ENCODE peak calls at places on chromosomes 3 and 15, in seven cellular contexts. One of them, this sample, is unnamed.

GRCh38 chr15:66808181-66808824 is 106.3 kb downstream of the SMAD6 start:
- DNase-seq in MM.1S: no peak
- DNase-seq in EL: no peak
- DNase-seq in stimulated activated CD4-positive, alpha-beta T cell treated with anti-CD3 and anti-CD28 coated beads, Interleukin-15, amount 100 ng/mL, for 1 hour: no peak
- DNase-seq in NB4: no peak
- DNase-seq in WTC11: no peak
- DNase-seq in stimulated activated CD8-positive, alpha-beta memory T cell treated with anti-CD3 and anti-CD28 coated beads, Interleukin-4, amount 100 ng/mL, for 48 hours: no peak
- DNase-seq in this sample: no peak

GRCh38 chr3:71784914-71785593 is at the start of gene PROK2:
- DNase-seq in MM.1S: no peak
- DNase-seq in EL: no peak
- DNase-seq in stimulated activated CD4-positive, alpha-beta T cell treated with anti-CD3 and anti-CD28 coated beads, Interleukin-15, amount 100 ng/mL, for 1 hour: peak
- DNase-seq in NB4: peak
- DNase-seq in WTC11: peak
- DNase-seq in stimulated activated CD8-positive, alpha-beta memory T cell treated with anti-CD3 and anti-CD28 coated beads, Interleukin-4, amount 100 ng/mL, for 48 hours: peak
- DNase-seq in this sample: peak

GRCh38 chr3:170553788-170554620 is 31.9 kb downstream of the SLC7A14 start:
- DNase-seq in MM.1S: no peak
- DNase-seq in EL: no peak
- DNase-seq in stimulated activated CD4-positive, alpha-beta T cell treated with anti-CD3 and anti-CD28 coated beads, Interleukin-15, amount 100 ng/mL, for 1 hour: no peak
- DNase-seq in NB4: no peak
- DNase-seq in WTC11: no peak
- DNase-seq in stimulated activated CD8-positive, alpha-beta memory T cell treated with anti-CD3 and anti-CD28 coated beads, Interleukin-4, amount 100 ng/mL, for 48 hours: no peak
- DNase-seq in this sample: no peak

GRCh38 chr3:139281512-139282196 is 62.2 kb upstream of the MRPS22 start:
- DNase-seq in MM.1S: no peak
- DNase-seq in EL: peak
- DNase-seq in stimulated activated CD4-positive, alpha-beta T cell treated with anti-CD3 and anti-CD28 coated beads, Interleukin-15, amount 100 ng/mL, for 1 hour: no peak
- DNase-seq in NB4: no peak
- DNase-seq in WTC11: no peak
- DNase-seq in stimulated activated CD8-positive, alpha-beta memory T cell treated with anti-CD3 and anti-CD28 coated beads, Interleukin-4, amount 100 ng/mL, for 48 hours: no peak
- DNase-seq in this sample: no peak

GRCh38 chr3:147843331-147843730 is 434.2 kb downstream of the ZIC1 start:
- DNase-seq in MM.1S: no peak
- DNase-seq in EL: peak
- DNase-seq in stimulated activated CD4-positive, alpha-beta T cell treated with anti-CD3 and anti-CD28 coated beads, Interleukin-15, amount 100 ng/mL, for 1 hour: no peak
- DNase-seq in NB4: no peak
- DNase-seq in WTC11: no peak
- DNase-seq in stimulated activated CD8-positive, alpha-beta memory T cell treated with anti-CD3 and anti-CD28 coated beads, Interleukin-4, amount 100 ng/mL, for 48 hours: no peak
- DNase-seq in this sample: no peak

GRCh38 chr3:123397921-123398785 is 50.7 kb downstream of the ADCY5 start:
- DNase-seq in MM.1S: no peak
- DNase-seq in EL: no peak
- DNase-seq in stimulated activated CD4-positive, alpha-beta T cell treated with anti-CD3 and anti-CD28 coated beads, Interleukin-15, amount 100 ng/mL, for 1 hour: no peak
- DNase-seq in NB4: no peak
- DNase-seq in WTC11: no peak
- DNase-seq in stimulated activated CD8-positive, alpha-beta memory T cell treated with anti-CD3 and anti-CD28 coated beads, Interleukin-4, amount 100 ng/mL, for 48 hours: no peak
- DNase-seq in this sample: no peak

GRCh38 chr3:61141697-61142096 is 109.6 kb downstream of the FHIT start:
- DNase-seq in MM.1S: no peak
- DNase-seq in EL: no peak
- DNase-seq in stimulated activated CD4-positive, alpha-beta T cell treated with anti-CD3 and anti-CD28 coated beads, Interleukin-15, amount 100 ng/mL, for 1 hour: no peak
- DNase-seq in NB4: no peak
- DNase-seq in WTC11: peak
- DNase-seq in stimulated activated CD8-positive, alpha-beta memory T cell treated with anti-CD3 and anti-CD28 coated beads, Interleukin-4, amount 100 ng/mL, for 48 hours: no peak
- DNase-seq in this sample: no peak

GRCh38 chr3:7917443-7918151 is 584.0 kb upstream of the LMCD1 start:
- DNase-seq in MM.1S: no peak
- DNase-seq in EL: no peak
- DNase-seq in stimulated activated CD4-positive, alpha-beta T cell treated with anti-CD3 and anti-CD28 coated beads, Interleukin-15, amount 100 ng/mL, for 1 hour: no peak
- DNase-seq in NB4: no peak
- DNase-seq in WTC11: no peak
- DNase-seq in stimulated activated CD8-positive, alpha-beta memory T cell treated with anti-CD3 and anti-CD28 coated beads, Interleukin-4, amount 100 ng/mL, for 48 hours: peak
- DNase-seq in this sample: no peak

GRCh38 chr3:57382933-57383332 is 90.4 kb upstream of the ASB14 start:
- DNase-seq in MM.1S: no peak
- DNase-seq in EL: peak
- DNase-seq in stimulated activated CD4-positive, alpha-beta T cell treated with anti-CD3 and anti-CD28 coated beads, Interleukin-15, amount 100 ng/mL, for 1 hour: no peak
- DNase-seq in NB4: no peak
- DNase-seq in WTC11: no peak
- DNase-seq in stimulated activated CD8-positive, alpha-beta memory T cell treated with anti-CD3 and anti-CD28 coated beads, Interleukin-4, amount 100 ng/mL, for 48 hours: no peak
- DNase-seq in this sample: no peak

GRCh38 chr3:82633319-82633718 is 871.9 kb upstream of the GBE1 start:
- DNase-seq in MM.1S: no peak
- DNase-seq in EL: no peak
- DNase-seq in stimulated activated CD4-positive, alpha-beta T cell treated with anti-CD3 and anti-CD28 coated beads, Interleukin-15, amount 100 ng/mL, for 1 hour: no peak
- DNase-seq in NB4: no peak
- DNase-seq in WTC11: no peak
- DNase-seq in stimulated activated CD8-positive, alpha-beta memory T cell treated with anti-CD3 and anti-CD28 coated beads, Interleukin-4, amount 100 ng/mL, for 48 hours: no peak
- DNase-seq in this sample: no peak

GRCh38 chr15:46442196-46442595 is 807.4 kb downstream of the SQOR start:
- DNase-seq in MM.1S: no peak
- DNase-seq in EL: peak
- DNase-seq in stimulated activated CD4-positive, alpha-beta T cell treated with anti-CD3 and anti-CD28 coated beads, Interleukin-15, amount 100 ng/mL, for 1 hour: no peak
- DNase-seq in NB4: no peak
- DNase-seq in WTC11: no peak
- DNase-seq in stimulated activated CD8-positive, alpha-beta memory T cell treated with anti-CD3 and anti-CD28 coated beads, Interleukin-4, amount 100 ng/mL, for 48 hours: no peak
- DNase-seq in this sample: no peak

GRCh38 chr3:67719333-67719732 is 64.9 kb upstream of the SUCLG2 start:
- DNase-seq in MM.1S: no peak
- DNase-seq in EL: peak
- DNase-seq in stimulated activated CD4-positive, alpha-beta T cell treated with anti-CD3 and anti-CD28 coated beads, Interleukin-15, amount 100 ng/mL, for 1 hour: no peak
- DNase-seq in NB4: no peak
- DNase-seq in WTC11: no peak
- DNase-seq in stimulated activated CD8-positive, alpha-beta memory T cell treated with anti-CD3 and anti-CD28 coated beads, Interleukin-4, amount 100 ng/mL, for 48 hours: no peak
- DNase-seq in this sample: no peak

GRCh38 chr3:66497288-66497972 is 3.4 kb downstream of the LRIG1 start:
- DNase-seq in MM.1S: no peak
- DNase-seq in EL: no peak
- DNase-seq in stimulated activated CD4-positive, alpha-beta T cell treated with anti-CD3 and anti-CD28 coated beads, Interleukin-15, amount 100 ng/mL, for 1 hour: no peak
- DNase-seq in NB4: no peak
- DNase-seq in WTC11: no peak
- DNase-seq in stimulated activated CD8-positive, alpha-beta memory T cell treated with anti-CD3 and anti-CD28 coated beads, Interleukin-4, amount 100 ng/mL, for 48 hours: no peak
- DNase-seq in this sample: no peak

GRCh38 chr15:52362497-52362896 is 66.9 kb upstream of the MYO5C start:
- DNase-seq in MM.1S: no peak
- DNase-seq in EL: peak
- DNase-seq in stimulated activated CD4-positive, alpha-beta T cell treated with anti-CD3 and anti-CD28 coated beads, Interleukin-15, amount 100 ng/mL, for 1 hour: no peak
- DNase-seq in NB4: peak
- DNase-seq in WTC11: no peak
- DNase-seq in stimulated activated CD8-positive, alpha-beta memory T cell treated with anti-CD3 and anti-CD28 coated beads, Interleukin-4, amount 100 ng/mL, for 48 hours: no peak
- DNase-seq in this sample: no peak

GRCh38 chr3:111691293-111691909 is 96.3 kb upstream of the ZBED2 start:
- DNase-seq in MM.1S: peak
- DNase-seq in EL: peak
- DNase-seq in stimulated activated CD4-positive, alpha-beta T cell treated with anti-CD3 and anti-CD28 coated beads, Interleukin-15, amount 100 ng/mL, for 1 hour: no peak
- DNase-seq in NB4: peak
- DNase-seq in WTC11: no peak
- DNase-seq in stimulated activated CD8-positive, alpha-beta memory T cell treated with anti-CD3 and anti-CD28 coated beads, Interleukin-4, amount 100 ng/mL, for 48 hours: no peak
- DNase-seq in this sample: peak

GRCh38 chr3:15272431-15273196 is 59.8 kb downstream of the SH3BP5 start:
- DNase-seq in MM.1S: no peak
- DNase-seq in EL: no peak
- DNase-seq in stimulated activated CD4-positive, alpha-beta T cell treated with anti-CD3 and anti-CD28 coated beads, Interleukin-15, amount 100 ng/mL, for 1 hour: no peak
- DNase-seq in NB4: no peak
- DNase-seq in WTC11: peak
- DNase-seq in stimulated activated CD8-positive, alpha-beta memory T cell treated with anti-CD3 and anti-CD28 coated beads, Interleukin-4, amount 100 ng/mL, for 48 hours: peak
- DNase-seq in this sample: no peak

GRCh38 chr3:135041586-135041985 is 246.5 kb downstream of the EPHB1 start:
- DNase-seq in MM.1S: no peak
- DNase-seq in EL: no peak
- DNase-seq in stimulated activated CD4-positive, alpha-beta T cell treated with anti-CD3 and anti-CD28 coated beads, Interleukin-15, amount 100 ng/mL, for 1 hour: no peak
- DNase-seq in NB4: no peak
- DNase-seq in WTC11: no peak
- DNase-seq in stimulated activated CD8-positive, alpha-beta memory T cell treated with anti-CD3 and anti-CD28 coated beads, Interleukin-4, amount 100 ng/mL, for 48 hours: no peak
- DNase-seq in this sample: no peak

GRCh38 chr3:175356899-175357324 is 497.8 kb downstream of the NAALADL2 start:
- DNase-seq in MM.1S: no peak
- DNase-seq in EL: peak
- DNase-seq in stimulated activated CD4-positive, alpha-beta T cell treated with anti-CD3 and anti-CD28 coated beads, Interleukin-15, amount 100 ng/mL, for 1 hour: no peak
- DNase-seq in NB4: no peak
- DNase-seq in WTC11: no peak
- DNase-seq in stimulated activated CD8-positive, alpha-beta memory T cell treated with anti-CD3 and anti-CD28 coated beads, Interleukin-4, amount 100 ng/mL, for 48 hours: no peak
- DNase-seq in this sample: no peak

GRCh38 chr3:177358085-177358967 is 161.0 kb upstream of the TBL1XR1 start:
- DNase-seq in MM.1S: peak
- DNase-seq in EL: peak
- DNase-seq in stimulated activated CD4-positive, alpha-beta T cell treated with anti-CD3 and anti-CD28 coated beads, Interleukin-15, amount 100 ng/mL, for 1 hour: no peak
- DNase-seq in NB4: peak
- DNase-seq in WTC11: peak
- DNase-seq in stimulated activated CD8-positive, alpha-beta memory T cell treated with anti-CD3 and anti-CD28 coated beads, Interleukin-4, amount 100 ng/mL, for 48 hours: peak
- DNase-seq in this sample: peak

GRCh38 chr3:177338697-177339219 is 141.5 kb upstream of the TBL1XR1 start:
- DNase-seq in MM.1S: peak
- DNase-seq in EL: peak
- DNase-seq in stimulated activated CD4-positive, alpha-beta T cell treated with anti-CD3 and anti-CD28 coated beads, Interleukin-15, amount 100 ng/mL, for 1 hour: no peak
- DNase-seq in NB4: peak
- DNase-seq in WTC11: no peak
- DNase-seq in stimulated activated CD8-positive, alpha-beta memory T cell treated with anti-CD3 and anti-CD28 coated beads, Interleukin-4, amount 100 ng/mL, for 48 hours: no peak
- DNase-seq in this sample: peak

GRCh38 chr3:36444909-36445308 is 64.6 kb downstream of the STAC start:
- DNase-seq in MM.1S: peak
- DNase-seq in EL: peak
- DNase-seq in stimulated activated CD4-positive, alpha-beta T cell treated with anti-CD3 and anti-CD28 coated beads, Interleukin-15, amount 100 ng/mL, for 1 hour: no peak
- DNase-seq in NB4: no peak
- DNase-seq in WTC11: no peak
- DNase-seq in stimulated activated CD8-positive, alpha-beta memory T cell treated with anti-CD3 and anti-CD28 coated beads, Interleukin-4, amount 100 ng/mL, for 48 hours: no peak
- DNase-seq in this sample: no peak

GRCh38 chr3:10164546-10165393 is at the start of gene IRAK2:
- DNase-seq in MM.1S: peak
- DNase-seq in EL: peak
- DNase-seq in stimulated activated CD4-positive, alpha-beta T cell treated with anti-CD3 and anti-CD28 coated beads, Interleukin-15, amount 100 ng/mL, for 1 hour: peak
- DNase-seq in NB4: peak
- DNase-seq in WTC11: peak
- DNase-seq in stimulated activated CD8-positive, alpha-beta memory T cell treated with anti-CD3 and anti-CD28 coated beads, Interleukin-4, amount 100 ng/mL, for 48 hours: peak
- DNase-seq in this sample: peak

GRCh38 chr3:139202226-139202958 is 141.4 kb upstream of the MRPS22 start:
- DNase-seq in MM.1S: peak
- DNase-seq in EL: no peak
- DNase-seq in stimulated activated CD4-positive, alpha-beta T cell treated with anti-CD3 and anti-CD28 coated beads, Interleukin-15, amount 100 ng/mL, for 1 hour: no peak
- DNase-seq in NB4: peak
- DNase-seq in WTC11: peak
- DNase-seq in stimulated activated CD8-positive, alpha-beta memory T cell treated with anti-CD3 and anti-CD28 coated beads, Interleukin-4, amount 100 ng/mL, for 48 hours: no peak
- DNase-seq in this sample: peak

GRCh38 chr3:147120029-147120428 is 286.3 kb downstream of the ZIC4 start:
- DNase-seq in MM.1S: peak
- DNase-seq in EL: peak
- DNase-seq in stimulated activated CD4-positive, alpha-beta T cell treated with anti-CD3 and anti-CD28 coated beads, Interleukin-15, amount 100 ng/mL, for 1 hour: no peak
- DNase-seq in NB4: peak
- DNase-seq in WTC11: no peak
- DNase-seq in stimulated activated CD8-positive, alpha-beta memory T cell treated with anti-CD3 and anti-CD28 coated beads, Interleukin-4, amount 100 ng/mL, for 48 hours: no peak
- DNase-seq in this sample: no peak

GRCh38 chr15:58684036-58684700 is 65.3 kb downstream of the ADAM10 start:
- DNase-seq in MM.1S: no peak
- DNase-seq in EL: no peak
- DNase-seq in stimulated activated CD4-positive, alpha-beta T cell treated with anti-CD3 and anti-CD28 coated beads, Interleukin-15, amount 100 ng/mL, for 1 hour: no peak
- DNase-seq in NB4: no peak
- DNase-seq in WTC11: no peak
- DNase-seq in stimulated activated CD8-positive, alpha-beta memory T cell treated with anti-CD3 and anti-CD28 coated beads, Interleukin-4, amount 100 ng/mL, for 48 hours: no peak
- DNase-seq in this sample: no peak

GRCh38 chr3:63960048-63960711 is 48.0 kb upstream of the SCAANT1 start:
- DNase-seq in MM.1S: no peak
- DNase-seq in EL: peak
- DNase-seq in stimulated activated CD4-positive, alpha-beta T cell treated with anti-CD3 and anti-CD28 coated beads, Interleukin-15, amount 100 ng/mL, for 1 hour: no peak
- DNase-seq in NB4: peak
- DNase-seq in WTC11: no peak
- DNase-seq in stimulated activated CD8-positive, alpha-beta memory T cell treated with anti-CD3 and anti-CD28 coated beads, Interleukin-4, amount 100 ng/mL, for 48 hours: no peak
- DNase-seq in this sample: no peak

GRCh38 chr15:96460106-96460505 is 129.6 kb downstream of the NR2F2 start:
- DNase-seq in MM.1S: no peak
- DNase-seq in EL: no peak
- DNase-seq in stimulated activated CD4-positive, alpha-beta T cell treated with anti-CD3 and anti-CD28 coated beads, Interleukin-15, amount 100 ng/mL, for 1 hour: no peak
- DNase-seq in NB4: no peak
- DNase-seq in WTC11: no peak
- DNase-seq in stimulated activated CD8-positive, alpha-beta memory T cell treated with anti-CD3 and anti-CD28 coated beads, Interleukin-4, amount 100 ng/mL, for 48 hours: no peak
- DNase-seq in this sample: no peak

GRCh38 chr15:101368868-101369642 is 74.0 kb upstream of the SNRPA1 start:
- DNase-seq in MM.1S: no peak
- DNase-seq in EL: no peak
- DNase-seq in stimulated activated CD4-positive, alpha-beta T cell treated with anti-CD3 and anti-CD28 coated beads, Interleukin-15, amount 100 ng/mL, for 1 hour: no peak
- DNase-seq in NB4: no peak
- DNase-seq in WTC11: no peak
- DNase-seq in stimulated activated CD8-positive, alpha-beta memory T cell treated with anti-CD3 and anti-CD28 coated beads, Interleukin-4, amount 100 ng/mL, for 48 hours: no peak
- DNase-seq in this sample: no peak

GRCh38 chr3:125192190-125193035 is 20.1 kb downstream of the SLC12A8 start:
- DNase-seq in MM.1S: no peak
- DNase-seq in EL: no peak
- DNase-seq in stimulated activated CD4-positive, alpha-beta T cell treated with anti-CD3 and anti-CD28 coated beads, Interleukin-15, amount 100 ng/mL, for 1 hour: no peak
- DNase-seq in NB4: no peak
- DNase-seq in WTC11: peak
- DNase-seq in stimulated activated CD8-positive, alpha-beta memory T cell treated with anti-CD3 and anti-CD28 coated beads, Interleukin-4, amount 100 ng/mL, for 48 hours: no peak
- DNase-seq in this sample: peak

GRCh38 chr3:61158676-61159075 is 92.6 kb downstream of the FHIT start:
- DNase-seq in MM.1S: no peak
- DNase-seq in EL: no peak
- DNase-seq in stimulated activated CD4-positive, alpha-beta T cell treated with anti-CD3 and anti-CD28 coated beads, Interleukin-15, amount 100 ng/mL, for 1 hour: no peak
- DNase-seq in NB4: no peak
- DNase-seq in WTC11: no peak
- DNase-seq in stimulated activated CD8-positive, alpha-beta memory T cell treated with anti-CD3 and anti-CD28 coated beads, Interleukin-4, amount 100 ng/mL, for 48 hours: no peak
- DNase-seq in this sample: no peak

GRCh38 chr3:12722205-12722604 is 36.9 kb downstream of the TMEM40 start:
- DNase-seq in MM.1S: no peak
- DNase-seq in EL: no peak
- DNase-seq in stimulated activated CD4-positive, alpha-beta T cell treated with anti-CD3 and anti-CD28 coated beads, Interleukin-15, amount 100 ng/mL, for 1 hour: no peak
- DNase-seq in NB4: no peak
- DNase-seq in WTC11: no peak
- DNase-seq in stimulated activated CD8-positive, alpha-beta memory T cell treated with anti-CD3 and anti-CD28 coated beads, Interleukin-4, amount 100 ng/mL, for 48 hours: no peak
- DNase-seq in this sample: no peak

GRCh38 chr3:126522363-126522788 is 1.6 kb upstream of the CHST13 start:
- DNase-seq in MM.1S: peak
- DNase-seq in EL: peak
- DNase-seq in stimulated activated CD4-positive, alpha-beta T cell treated with anti-CD3 and anti-CD28 coated beads, Interleukin-15, amount 100 ng/mL, for 1 hour: no peak
- DNase-seq in NB4: peak
- DNase-seq in WTC11: peak
- DNase-seq in stimulated activated CD8-positive, alpha-beta memory T cell treated with anti-CD3 and anti-CD28 coated beads, Interleukin-4, amount 100 ng/mL, for 48 hours: peak
- DNase-seq in this sample: peak

GRCh38 chr15:88647362-88648105 is 8.7 kb downstream of the ISG20 start:
- DNase-seq in MM.1S: no peak
- DNase-seq in EL: no peak
- DNase-seq in stimulated activated CD4-positive, alpha-beta T cell treated with anti-CD3 and anti-CD28 coated beads, Interleukin-15, amount 100 ng/mL, for 1 hour: no peak
- DNase-seq in NB4: no peak
- DNase-seq in WTC11: no peak
- DNase-seq in stimulated activated CD8-positive, alpha-beta memory T cell treated with anti-CD3 and anti-CD28 coated beads, Interleukin-4, amount 100 ng/mL, for 48 hours: peak
- DNase-seq in this sample: peak

GRCh38 chr3:64773150-64773549 is 85.3 kb upstream of the ADAMTS9 start:
- DNase-seq in MM.1S: no peak
- DNase-seq in EL: no peak
- DNase-seq in stimulated activated CD4-positive, alpha-beta T cell treated with anti-CD3 and anti-CD28 coated beads, Interleukin-15, amount 100 ng/mL, for 1 hour: no peak
- DNase-seq in NB4: peak
- DNase-seq in WTC11: no peak
- DNase-seq in stimulated activated CD8-positive, alpha-beta memory T cell treated with anti-CD3 and anti-CD28 coated beads, Interleukin-4, amount 100 ng/mL, for 48 hours: no peak
- DNase-seq in this sample: no peak

GRCh38 chr3:20511863-20512262 is 325.9 kb upstream of the SGO1 start:
- DNase-seq in MM.1S: peak
- DNase-seq in EL: peak
- DNase-seq in stimulated activated CD4-positive, alpha-beta T cell treated with anti-CD3 and anti-CD28 coated beads, Interleukin-15, amount 100 ng/mL, for 1 hour: no peak
- DNase-seq in NB4: peak
- DNase-seq in WTC11: peak
- DNase-seq in stimulated activated CD8-positive, alpha-beta memory T cell treated with anti-CD3 and anti-CD28 coated beads, Interleukin-4, amount 100 ng/mL, for 48 hours: no peak
- DNase-seq in this sample: peak